ENCODE peak calls at places on chromosomes 13 and 19, in nine cellular contexts. S is naive thymus-derived CD4-positive, alpha-beta T cell; T is stimulated activated CD4-positive, alpha-beta T cell treated with anti-CD3 and anti-CD28 coated beads, TNF-alpha, amount 100 ng/mL, for 1 hour; R is GM03348; W is fibroblast of the aortic adventitia; P is SHP77; Q is BE2C; L is activated CD4-positive, alpha-beta T cell treated with anti-CD3 and anti-CD28 coated beads for 48 hours; I is ELF-1. G is an unnamed sample.

GRCh38 chr13:109699628-109700071 is 86.7 kb downstream of the IRS2 start:
- DNase-seq in S (no peak), T (no peak), R (no peak), W (no peak), P (no peak), Q (peak; percentile 61), L (no peak), I (peak; percentile 54), G (no peak)

GRCh38 chr13:77894743-77895142 is 23.9 kb downstream of the EDNRB start:
- DNase-seq in S (no peak), T (no peak), R (no peak), W (no peak), P (no peak), Q (no peak), L (no peak), I (no peak), G (no peak)

GRCh38 chr13:20171364-20171763 is 10.5 kb upstream of the GJA3 start:
- DNase-seq in S (no peak), T (no peak), R (no peak), W (no peak), P (no peak), Q (no peak), L (no peak), I (no peak), G (no peak)

GRCh38 chr13:26965976-26966375 is 205.4 kb upstream of the GPR12 start:
- DNase-seq in S (no peak), T (no peak), R (no peak), W (peak; percentile 76), P (peak; percentile 71), Q (peak; percentile 74), L (no peak), I (no peak), G (peak; percentile 24)

GRCh38 chr19:40231544-40232424 is 5.3 kb upstream of the CCNP start:
- DNase-seq in S (no peak), T (no peak), R (peak; percentile 41), W (no peak), P (no peak), Q (no peak), L (no peak), I (peak; percentile 81), G (peak; percentile 51)

GRCh38 chr19:46713781-46714522 is 3.0 kb downstream of the PRKD2 start:
- DNase-seq in S (peak; percentile 69), T (peak; percentile 47), R (peak; percentile 96), W (peak; percentile 77), P (peak; percentile 71), Q (peak; percentile 79), L (peak; percentile 78), I (peak; percentile 87), G (peak; percentile 97)

GRCh38 chr13:45492538-45492937 is 27.8 kb downstream of the COG3 start:
- DNase-seq in S (no peak), T (no peak), R (peak; percentile 23), W (peak; percentile 64), P (no peak), Q (no peak), L (no peak), I (no peak), G (peak; percentile 14)

GRCh38 chr13:109938255-109938936 is 152.0 kb upstream of the IRS2 start:
- DNase-seq in S (no peak), T (no peak), R (peak; percentile 24), W (peak; percentile 79), P (no peak), Q (no peak), L (no peak), I (no peak), G (peak; percentile 25)

GRCh38 chr13:114106526-114106925 is 25.9 kb downstream of the RASA3 start:
- DNase-seq in S (no peak), T (no peak), R (no peak), W (no peak), P (no peak), Q (no peak), L (no peak), I (no peak), G (no peak)

GRCh38 chr19:6970478-6970877 is 50.8 kb downstream of the MBD3L2B start:
- DNase-seq in S (no peak), T (no peak), R (no peak), W (no peak), P (peak; percentile 12), Q (peak; percentile 40), L (no peak), I (no peak), G (no peak)

GRCh38 chr19:12141405-12141736 is 1.2 kb upstream of the ZNF20 start:
- DNase-seq in S (no peak), T (no peak), R (no peak), W (no peak), P (no peak), Q (no peak), L (no peak), I (no peak), G (no peak)

GRCh38 chr19:1122972-1123363 is 19.2 kb downstream of the GPX4 start:
- DNase-seq in S (peak; percentile 79), T (no peak), R (peak; percentile 96), W (peak; percentile 64), P (no peak), Q (peak; percentile 87), L (peak; percentile 83), I (peak; percentile 91), G (peak; percentile 97)

GRCh38 chr19:12880551-12881171 is 588 bp downstream of the DNASE2 start:
- DNase-seq in S (no peak), T (no peak), R (peak; percentile 50), W (peak; percentile 37), P (no peak), Q (peak; percentile 43), L (peak; percentile 21), I (no peak), G (peak; percentile 47)

GRCh38 chr19:48501446-48501960 is 10.1 kb downstream of the LMTK3 start:
- DNase-seq in S (peak; percentile 63), T (no peak), R (no peak), W (no peak), P (peak; percentile 71), Q (no peak), L (peak; percentile 80), I (peak; percentile 98), G (no peak)

GRCh38 chr19:18526316-18526715 is 4.4 kb upstream of the ELL start:
- DNase-seq in S (no peak), T (no peak), R (no peak), W (no peak), P (no peak), Q (no peak), L (no peak), I (no peak), G (no peak)

GRCh38 chr19:57558525-57558924 is 1.1 kb downstream of the ZNF550 start:
- DNase-seq in S (no peak), T (no peak), R (peak; percentile 45), W (peak; percentile 35), P (no peak), Q (no peak), L (no peak), I (no peak), G (peak; percentile 13)

GRCh38 chr19:47377801-47378200 is 28.7 kb downstream of the DHX34 start:
- DNase-seq in S (no peak), T (no peak), R (no peak), W (no peak), P (no peak), Q (no peak), L (no peak), I (peak; percentile 24), G (no peak)

GRCh38 chr13:105135852-105136251 is 1399.6 kb downstream of the EFNB2 start:
- DNase-seq in S (no peak), T (no peak), R (no peak), W (no peak), P (no peak), Q (peak; percentile 63), L (no peak), I (no peak), G (no peak)

GRCh38 chr19:49133621-49134454 is 14.5 kb downstream of the PPFIA3 start:
- DNase-seq in S (peak; percentile 71), T (no peak), R (no peak), W (peak; percentile 22), P (no peak), Q (no peak), L (peak; percentile 78), I (peak; percentile 90), G (peak; percentile 17)

GRCh38 chr13:26487781-26488180 is 69.7 kb upstream of the WASF3 start:
- DNase-seq in S (no peak), T (no peak), R (no peak), W (no peak), P (no peak), Q (no peak), L (no peak), I (no peak), G (no peak)

GRCh38 chr13:97233499-97233898 is 11.4 kb downstream of the MBNL2 start:
- DNase-seq in S (no peak), T (no peak), R (no peak), W (no peak), P (no peak), Q (no peak), L (no peak), I (peak; percentile 84), G (no peak)

GRCh38 chr13:57858376-57858775 is 226.8 kb downstream of the PCDH17 start:
- DNase-seq in S (no peak), T (no peak), R (no peak), W (no peak), P (no peak), Q (no peak), L (no peak), I (no peak), G (no peak)

GRCh38 chr13:89936256-89936655 is 1411.2 kb upstream of the MIR17HG start:
- DNase-seq in S (no peak), T (no peak), R (no peak), W (no peak), P (no peak), Q (no peak), L (no peak), I (no peak), G (no peak)

GRCh38 chr19:57099199-57099661 is 20.6 kb upstream of the USP29 start:
- DNase-seq in S (peak; percentile 32), T (no peak), R (peak; percentile 81), W (peak; percentile 7), P (no peak), Q (peak; percentile 59), L (peak; percentile 78), I (peak; percentile 78), G (peak; percentile 73)

GRCh38 chr19:54804101-54804500 is 691 bp downstream of the KIR2DL4 start:
- DNase-seq in S (no peak), T (no peak), R (no peak), W (no peak), P (no peak), Q (no peak), L (no peak), I (no peak), G (no peak)

GRCh38 chr19:40690050-40690698 is at the start of gene NUMBL:
- DNase-seq in S (no peak), T (no peak), R (peak; percentile 98), W (no peak), P (no peak), Q (no peak), L (no peak), I (peak; percentile 32), G (no peak)

GRCh38 chr19:30449191-30449590 is 77.0 kb downstream of the ZNF536 start:
- DNase-seq in S (no peak), T (no peak), R (no peak), W (no peak), P (no peak), Q (no peak), L (no peak), I (no peak), G (no peak)

GRCh38 chr13:71979616-71980015 is 112.6 kb upstream of the DACH1 start:
- DNase-seq in S (no peak), T (no peak), R (no peak), W (no peak), P (no peak), Q (peak; percentile 8), L (no peak), I (peak; percentile 19), G (no peak)

G was measured in AG08395.